ENCODE peak calls at places on chromosomes 5 and 9, in seven cellular contexts. N is GM06990, T is choroid plexus epithelial cell, U is WTC11, R is HFFc6, H is mesothelial cell of epicardium, J is PC-3. K is an unnamed sample.

GRCh38 chr5:39439582-39439981 is 14.8 kb upstream of the DAB2 start:
- DNase-seq in N (no peak), T (no peak), U (no peak), R (no peak), H (no peak), J (no peak), K (no peak)

GRCh38 chr9:127589955-127590370 is 22.1 kb upstream of the STXBP1 start:
- DNase-seq in N (no peak), T (peak; percentile 80), U (peak; percentile 74), R (peak; percentile 66), H (no peak), J (peak; percentile 71), K (no peak)

GRCh38 chr5:157845894-157846598 is 12.9 kb downstream of the CLINT1 start:
- DNase-seq in N (no peak), T (no peak), U (no peak), R (no peak), H (no peak), J (no peak), K (no peak)

GRCh38 chr9:109941771-109942170 is 161.8 kb downstream of the PALM2AKAP2 start:
- DNase-seq in N (no peak), T (no peak), U (no peak), R (no peak), H (no peak), J (no peak), K (no peak)

GRCh38 chr9:74330487-74331214 is 166.5 kb upstream of the RORB start:
- DNase-seq in N (no peak), T (no peak), U (no peak), R (no peak), H (no peak), J (no peak), K (no peak)

GRCh38 chr9:120730661-120731514 is 16.6 kb upstream of the MEGF9 start:
- DNase-seq in N (no peak), T (peak; percentile 93), U (no peak), R (peak; percentile 80), H (no peak), J (peak; percentile 95), K (no peak)

GRCh38 chr5:120682851-120683250 is 218.8 kb downstream of the PRR16 start:
- DNase-seq in N (no peak), T (peak; percentile 48), U (no peak), R (peak; percentile 75), H (no peak), J (peak; percentile 60), K (no peak)

GRCh38 chr9:102911185-102911584 is 83.9 kb upstream of the CYLC2 start:
- DNase-seq in N (no peak), T (no peak), U (no peak), R (no peak), H (no peak), J (no peak), K (no peak)

GRCh38 chr9:35611230-35611797 is 6.3 kb downstream of the TESK1 start:
- DNase-seq in N (no peak), T (peak; percentile 65), U (peak; percentile 63), R (no peak), H (no peak), J (peak; percentile 47), K (no peak)

GRCh38 chr5:77871946-77872345 is 95.8 kb upstream of the TBCA start:
- DNase-seq in N (no peak), T (no peak), U (no peak), R (no peak), H (no peak), J (no peak), K (no peak)

GRCh38 chr9:136799854-136800657 is 3.9 kb downstream of the CCDC183 start:
- DNase-seq in N (peak; percentile 85), T (peak; percentile 62), U (peak; percentile 92), R (no peak), H (peak; percentile 95), J (peak; percentile 78), K (peak; percentile 65)

GRCh38 chr9:136798708-136799078 is 2.6 kb downstream of the CCDC183 start:
- DNase-seq in N (no peak), T (no peak), U (no peak), R (no peak), H (no peak), J (no peak), K (no peak)

GRCh38 chr9:136796238-136796774 is at the start of gene CCDC183:
- DNase-seq in N (no peak), T (no peak), U (no peak), R (no peak), H (no peak), J (no peak), K (no peak)

GRCh38 chr9:136802321-136802720 is 5.4 kb upstream of the RABL6 start:
- DNase-seq in N (no peak), T (no peak), U (no peak), R (no peak), H (no peak), J (no peak), K (no peak)

DNA sequence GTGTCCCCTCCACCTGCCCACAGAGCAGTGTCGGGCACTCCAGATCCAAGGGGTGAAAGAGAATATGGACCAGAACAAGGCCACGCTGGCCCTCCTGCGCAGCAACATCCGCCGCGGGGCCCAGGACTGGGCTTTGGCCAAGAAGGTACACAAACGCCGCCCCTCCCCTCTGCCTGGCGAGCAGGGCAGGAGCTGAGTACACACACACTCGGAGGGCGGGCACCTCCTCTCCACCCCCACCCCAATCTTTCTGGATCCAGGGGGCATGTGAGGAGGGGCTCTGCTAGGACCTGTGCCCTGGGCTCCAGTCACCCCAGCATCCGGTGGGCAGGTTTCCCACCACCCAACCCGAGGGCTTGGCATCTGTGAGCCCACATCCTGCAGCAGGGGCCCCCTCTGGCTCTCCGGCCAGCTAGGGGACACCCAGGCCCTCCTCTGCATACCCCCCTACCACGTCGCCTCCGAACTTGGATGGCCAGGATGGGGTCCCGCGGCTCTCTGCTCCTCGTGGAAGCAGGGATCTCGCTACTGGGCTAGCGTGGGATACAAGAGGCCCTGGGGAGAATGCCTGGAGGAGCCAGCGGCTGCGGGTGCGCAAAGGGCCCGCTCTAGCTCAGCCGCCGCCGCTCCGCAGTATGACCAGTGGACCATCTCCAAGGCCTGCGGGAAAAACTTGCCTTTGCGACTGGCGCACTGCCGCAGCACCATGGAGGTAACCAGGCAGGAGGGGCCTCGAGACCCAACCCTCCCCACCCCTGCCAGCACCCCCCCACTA is 3.1 kb downstream of the CCDC183 start:
- DNase-seq in N (no peak), T (no peak), U (peak; percentile 39), R (no peak), H (no peak), J (peak; percentile 48), K (no peak)
- TF ChIP-seq CTCF in N (no peak), T (no peak), U (no peak), R (no peak), H (no peak), J (no peak), K (no peak)

GRCh38 chr9:129897263-129897662 is 62.0 kb downstream of the USP20 start:
- DNase-seq in N (no peak), T (no peak), U (no peak), R (no peak), H (no peak), J (no peak), K (no peak)

GRCh38 chr9:129899620-129900019 is 64.4 kb downstream of the USP20 start:
- DNase-seq in N (no peak), T (no peak), U (no peak), R (no peak), H (no peak), J (no peak), K (no peak)

GRCh38 chr9:129895376-129896268 is 60.4 kb downstream of the USP20 start:
- DNase-seq in N (no peak), T (no peak), U (no peak), R (no peak), H (no peak), J (no peak), K (no peak)

GRCh38 chr9:129900263-129901041 is 65.2 kb downstream of the USP20 start:
- DNase-seq in N (peak; percentile 74), T (no peak), U (no peak), R (no peak), H (no peak), J (no peak), K (no peak)

GRCh38 chr9:129898205-129898604 is 62.9 kb downstream of the USP20 start:
- DNase-seq in N (no peak), T (no peak), U (no peak), R (no peak), H (no peak), J (peak; percentile 14), K (no peak)
- TF ChIP-seq CTCF in N (no peak), T (no peak), U (no peak), R (no peak), H (no peak), J (peak; percentile 12), K (no peak)

GRCh38 chr9:81108821-81109220 is 580.5 kb downstream of the TLE1 start:
- DNase-seq in N (no peak), T (no peak), U (no peak), R (no peak), H (no peak), J (peak; percentile 69), K (no peak)

GRCh38 chr9:81108391-81108790 is 581.0 kb downstream of the TLE1 start:
- DNase-seq in N (no peak), T (peak; percentile 17), U (no peak), R (no peak), H (no peak), J (peak; percentile 83), K (no peak)

GRCh38 chr9:81103597-81104471 is 585.5 kb downstream of the TLE1 start:
- DNase-seq in N (no peak), T (peak; percentile 37), U (no peak), R (no peak), H (no peak), J (peak; percentile 21), K (no peak)
- TF ChIP-seq CTCF in N (no peak), T (peak; percentile 69), U (no peak), R (peak; percentile 53), H (peak; percentile 38), J (peak; percentile 51), K (no peak)

GRCh38 chr9:133770076-133770777 is 32.1 kb upstream of the SARDH start:
- DNase-seq in N (no peak), T (no peak), U (peak; percentile 8), R (no peak), H (peak; percentile 22), J (no peak), K (no peak)

GRCh38 chr9:133767625-133768024 is 29.5 kb upstream of the SARDH start:
- DNase-seq in N (no peak), T (no peak), U (no peak), R (no peak), H (no peak), J (no peak), K (no peak)

GRCh38 chr9:133769511-133770075 is 31.4 kb upstream of the SARDH start:
- DNase-seq in N (no peak), T (no peak), U (no peak), R (no peak), H (peak; percentile 16), J (no peak), K (no peak)

GRCh38 chr9:133768371-133768858 is 30.3 kb upstream of the SARDH start:
- DNase-seq in N (no peak), T (no peak), U (peak; percentile 3), R (no peak), H (no peak), J (no peak), K (no peak)

DNA sequence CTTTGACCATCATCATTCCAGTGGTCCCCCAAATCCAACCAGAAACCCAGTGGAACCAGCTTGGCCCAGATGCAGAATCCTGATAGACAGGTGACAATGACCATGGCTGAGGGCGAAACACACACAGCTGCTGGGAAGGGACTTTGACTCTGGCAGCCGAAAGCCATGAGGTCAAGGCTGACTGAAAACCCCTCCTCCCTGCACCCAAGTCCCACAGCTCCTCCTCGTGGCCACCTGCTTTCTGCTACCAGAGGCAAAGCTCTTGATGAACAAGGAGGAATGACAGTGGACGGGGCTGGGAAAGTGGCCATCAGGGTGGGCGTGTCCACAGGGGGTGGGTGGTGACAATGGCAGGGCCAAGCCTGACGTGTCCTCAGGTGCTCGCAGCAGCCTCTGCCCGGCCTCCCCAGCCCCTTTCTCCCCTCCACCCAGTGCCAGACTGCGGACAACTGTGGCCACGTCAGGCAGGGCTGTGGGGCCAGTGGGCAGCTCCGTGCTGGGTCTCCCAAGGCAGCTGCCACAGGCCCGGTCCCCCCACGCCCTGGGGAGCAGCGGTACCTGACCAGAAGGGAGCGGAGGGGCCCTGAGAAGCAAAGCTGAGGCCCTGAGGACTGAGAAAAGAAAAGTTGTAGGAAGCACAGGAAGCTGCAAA is 30.8 kb upstream of the SARDH start:
- DNase-seq in N (no peak), T (peak; percentile 13), U (peak; percentile 70), R (no peak), H (no peak), J (no peak), K (no peak)
- TF ChIP-seq CTCF in N (no peak), T (peak; percentile 50), U (no peak), R (no peak), H (no peak), J (peak; percentile 20), K (no peak)

K was measured in omental fat pad.